ENCODE peak calls at places on chromosomes 5 and 9, in eight cellular contexts. G is breast epithelium, P is HepG2, L is HCT116, F is GM12865, T is Caco-2, E is pancreas, O is IMR-90. V is an unnamed sample.

GRCh38 chr9:110655723-110656641 is 12.6 kb upstream of the MUSK start:
- DNase-seq in G (no peak), P (no peak), L (no peak), F (no peak), T (no peak), E (no peak), O (peak), V (no peak)

GRCh38 chr5:175657593-175658271 is at the start of gene HRH2:
- DNase-seq in G (no peak), P (no peak), L (no peak), F (no peak), T (no peak), E (no peak), O (no peak), V (no peak)

GRCh38 chr9:136328011-136328621 is 777 bp downstream of the GPSM1 start:
- DNase-seq in G (peak), P (no peak), L (no peak), F (no peak), T (no peak), E (peak), O (no peak), V (no peak)

GRCh38 chr5:121628783-121629182 is 222.9 kb upstream of the FTMT start:
- DNase-seq in G (no peak), P (no peak), L (no peak), F (no peak), T (no peak), E (no peak), O (no peak), V (no peak)

GRCh38 chr9:135602789-135603481 is 36.4 kb downstream of the GLT6D1 start:
- DNase-seq in G (no peak), P (no peak), L (peak), F (peak), T (peak), E (no peak), O (peak), V (peak)

GRCh38 chr5:139895647-139896046 is 100.0 kb downstream of the PSD2 start:
- DNase-seq in G (no peak), P (no peak), L (no peak), F (no peak), T (no peak), E (peak), O (no peak), V (no peak)

GRCh38 chr9:99299214-99300102 is 77.4 kb downstream of the SEC61B start:
- DNase-seq in G (no peak), P (peak), L (no peak), F (peak), T (no peak), E (no peak), O (peak), V (peak)

GRCh38 chr5:37043693-37044092 is 167.1 kb downstream of the NIPBL start:
- DNase-seq in G (no peak), P (peak), L (no peak), F (peak), T (no peak), E (no peak), O (no peak), V (peak)

GRCh38 chr5:176700239-176700847 is 53.1 kb downstream of the TSPAN17 start:
- DNase-seq in G (no peak), P (no peak), L (no peak), F (no peak), T (no peak), E (no peak), O (no peak), V (peak)

GRCh38 chr5:143714629-143715028 is 97.3 kb upstream of the HMHB1 start:
- DNase-seq in G (no peak), P (no peak), L (no peak), F (peak), T (no peak), E (no peak), O (peak), V (no peak)

GRCh38 chr5:138339464-138339863 is 1.4 kb downstream of the FAM53C start:
- DNase-seq in G (no peak), P (no peak), L (no peak), F (no peak), T (no peak), E (no peak), O (no peak), V (no peak)

DNA sequence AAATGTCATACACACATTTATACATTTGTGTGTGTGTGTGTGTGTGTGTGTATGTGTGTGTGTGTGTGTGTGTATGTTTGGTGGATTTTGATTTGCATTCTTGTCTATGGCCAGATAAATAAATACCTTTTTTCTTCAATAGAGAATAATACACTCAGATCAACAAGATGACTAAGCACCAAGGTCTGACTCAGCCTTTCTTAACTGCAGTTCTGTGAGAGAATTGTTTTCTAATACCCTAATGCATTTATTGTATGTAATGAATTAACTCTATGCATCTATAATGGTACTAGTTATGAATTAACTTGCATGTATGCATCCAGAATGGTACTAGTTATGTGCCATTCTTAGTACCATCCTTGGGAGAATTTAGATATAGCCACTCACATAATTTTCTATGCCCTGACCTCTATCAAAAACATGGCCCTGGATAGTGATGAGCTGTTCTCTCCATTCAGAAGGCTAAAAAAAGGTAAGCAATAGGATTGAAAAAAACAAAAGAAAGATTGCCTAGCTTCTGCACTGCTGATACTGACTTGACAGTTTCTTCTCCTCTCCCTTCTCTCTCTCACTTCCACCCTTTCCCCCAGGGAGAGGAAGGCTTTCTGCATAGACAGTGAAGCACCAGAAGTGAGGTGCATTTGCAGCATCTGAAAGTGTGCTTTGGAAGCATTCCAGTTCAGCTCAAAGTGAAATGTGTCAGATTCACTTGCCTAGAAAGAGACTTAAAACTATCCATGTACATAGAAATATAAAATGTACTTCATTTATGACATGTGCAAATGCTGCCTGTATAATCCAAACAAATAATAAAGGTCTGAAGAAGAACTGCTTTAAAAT is 55.1 kb upstream of the CCDC112 start:
- DNase-seq in G (no peak), P (no peak), L (no peak), F (peak), T (no peak), E (no peak), O (peak), V (no peak)
- H3K4me3 ChIP-seq in G (no peak), P (no peak), L (no peak), F (no peak), T (no peak), E (no peak), O (no peak), V (no peak)

GRCh38 chr5:31853398-31854135 is 214.6 kb downstream of the PDZD2 start:
- DNase-seq in G (peak), P (no peak), L (no peak), F (no peak), T (no peak), E (no peak), O (no peak), V (no peak)
- H3K4me3 ChIP-seq in G (peak), P (no peak), L (no peak), F (no peak), T (no peak), E (no peak), O (no peak), V (no peak)

GRCh38 chr9:116157436-116158138 is 4.0 kb downstream of the PAPPA start:
- DNase-seq in G (no peak), P (no peak), L (no peak), F (no peak), T (no peak), E (no peak), O (peak), V (no peak)
- H3K4me3 ChIP-seq in G (peak), P (no peak), L (no peak), F (no peak), T (no peak), E (no peak), O (peak), V (no peak)

GRCh38 chr5:146345240-146345577 is 6.6 kb downstream of the POU4F3 start:
- DNase-seq in G (no peak), P (no peak), L (no peak), F (no peak), T (no peak), E (no peak), O (no peak), V (no peak)
- H3K4me3 ChIP-seq in G (peak), P (no peak), L (no peak), F (no peak), T (no peak), E (no peak), O (no peak), V (no peak)

DNA sequence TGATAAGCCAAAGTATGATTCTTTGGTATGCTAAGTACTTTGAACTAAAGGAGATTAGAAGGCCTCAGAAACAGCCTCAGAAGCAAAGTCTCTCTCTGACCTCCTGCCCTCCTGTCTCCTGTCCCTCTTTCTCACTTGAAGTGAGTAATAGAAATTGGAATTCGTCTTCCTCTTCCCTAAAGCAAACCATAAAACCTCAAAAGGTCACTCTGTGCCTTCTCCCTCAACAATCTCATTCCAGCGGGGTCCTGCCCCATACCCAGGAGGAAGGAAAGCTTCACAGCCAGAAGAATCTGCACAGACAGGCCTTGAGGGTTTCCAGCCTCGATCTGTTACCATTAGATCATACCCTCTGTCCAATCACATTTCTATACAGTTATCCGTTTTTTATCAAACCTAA is 87.8 kb downstream of the HAPLN1 start:
- DNase-seq in G (no peak), P (no peak), L (peak), F (no peak), T (peak), E (no peak), O (peak), V (no peak)
- H3K4me3 ChIP-seq in G (no peak), P (no peak), L (no peak), F (no peak), T (no peak), E (no peak), O (no peak), V (no peak)

GRCh38 chr5:134427540-134428041 is 15.9 kb upstream of the CDKN2AIPNL start:
- DNase-seq in G (no peak), P (no peak), L (no peak), F (no peak), T (no peak), E (no peak), O (no peak), V (no peak)
- H3K4me3 ChIP-seq in G (no peak), P (no peak), L (no peak), F (no peak), T (no peak), E (no peak), O (no peak), V (no peak)

DNA sequence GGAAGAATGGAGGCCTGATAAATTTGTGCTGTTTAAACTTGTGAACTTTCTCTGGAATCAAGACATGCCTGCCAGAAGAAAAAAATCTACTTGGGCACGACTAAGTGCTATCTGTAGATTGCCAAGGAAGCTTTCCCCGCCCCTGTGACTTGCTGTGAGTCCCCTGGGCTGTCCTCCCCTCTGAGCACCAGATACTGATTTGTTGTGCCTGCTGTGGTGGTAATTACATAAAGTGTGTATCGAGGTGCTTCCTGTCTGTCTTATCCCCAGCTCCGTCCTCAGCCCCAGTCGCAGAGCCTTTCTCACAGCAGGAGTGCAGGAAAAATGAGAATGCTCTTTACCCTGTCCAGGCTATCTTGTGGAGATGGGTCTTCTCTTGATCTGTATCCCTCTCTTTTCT is 53.9 kb downstream of the TRIO start:
- DNase-seq in G (no peak), P (no peak), L (no peak), F (no peak), T (no peak), E (no peak), O (no peak), V (no peak)
- H3K4me3 ChIP-seq in G (no peak), P (no peak), L (no peak), F (no peak), T (no peak), E (no peak), O (no peak), V (no peak)

V was measured in Jurkat, Clone E6-1.